ENCODE peak calls at places on chromosomes 11 and 22, in nine cellular contexts. O, P, X, H, R, Z, U, Q and M are unnamed samples.
A peak's percentile ranks its signal among the peaks of the same experiment; 100 is the strongest.

GRCh38 chr11:60867871-60868681 is 734 bp downstream of the ZP1 start:
- DNase-seq in O (no peak), P (no peak), X (no peak), H (no peak), R (no peak), Z (peak; percentile 8), U (no peak), Q (no peak), M (no peak)

GRCh38 chr22:47064016-47064415 is 301.6 kb downstream of the TBC1D22A start:
- DNase-seq in O (no peak), P (no peak), X (no peak), H (no peak), R (no peak), Z (no peak), U (no peak), Q (no peak), M (no peak)

GRCh38 chr11:21771097-21771496 is 421.8 kb upstream of the ANO5 start:
- DNase-seq in O (peak; percentile 28), P (no peak), X (no peak), H (no peak), R (no peak), Z (no peak), U (no peak), Q (no peak), M (no peak)

GRCh38 chr11:92376146-92376599 is 151.6 kb downstream of the FAT3 start:
- DNase-seq in O (no peak), P (no peak), X (no peak), H (peak; percentile 29), R (no peak), Z (no peak), U (peak; percentile 83), Q (peak; percentile 34), M (no peak)

GRCh38 chr11:706957-707816 is 1.2 kb downstream of the EPS8L2 start:
- DNase-seq in O (peak; percentile 44), P (peak; percentile 12), X (peak; percentile 32), H (no peak), R (no peak), Z (peak; percentile 71), U (no peak), Q (peak; percentile 61), M (no peak)

GRCh38 chr22:48507595-48508350 is 1319.9 kb downstream of the BRD1 start:
- DNase-seq in O (no peak), P (no peak), X (no peak), H (no peak), R (no peak), Z (no peak), U (no peak), Q (no peak), M (no peak)

GRCh38 chr11:6127881-6128280 is 20.4 kb downstream of the OR56B4 start:
- DNase-seq in O (peak; percentile 37), P (no peak), X (no peak), H (peak; percentile 2), R (no peak), Z (no peak), U (no peak), Q (no peak), M (no peak)

GRCh38 chr11:130606781-130607511 is 158.5 kb downstream of the ADAMTS15 start:
- DNase-seq in O (no peak), P (peak; percentile 76), X (no peak), H (peak; percentile 59), R (no peak), Z (no peak), U (peak; percentile 31), Q (peak; percentile 80), M (no peak)

GRCh38 chr11:40432358-40432757 is 1027.1 kb downstream of the LRRC4C start:
- DNase-seq in O (no peak), P (no peak), X (no peak), H (no peak), R (no peak), Z (no peak), U (no peak), Q (no peak), M (no peak)

GRCh38 chr22:37051629-37052385 is at the start of gene KCTD17:
- DNase-seq in O (peak; percentile 66), P (peak; percentile 76), X (peak; percentile 80), H (peak; percentile 82), R (no peak), Z (peak; percentile 79), U (peak; percentile 59), Q (peak; percentile 62), M (peak; percentile 72)

GRCh38 chr11:95512682-95513081 is 276.9 kb downstream of the FAM76B start:
- DNase-seq in O (peak; percentile 96), P (peak; percentile 91), X (no peak), H (peak; percentile 91), R (peak; percentile 69), Z (no peak), U (peak; percentile 88), Q (peak; percentile 96), M (peak; percentile 7)

GRCh38 chr11:63705526-63705925 is 24.2 kb downstream of the RTN3 start:
- DNase-seq in O (no peak), P (peak; percentile 17), X (no peak), H (no peak), R (no peak), Z (no peak), U (no peak), Q (no peak), M (no peak)

GRCh38 chr22:49703391-49703926 is 124.2 kb downstream of the BRD1 start:
- DNase-seq in O (no peak), P (no peak), X (no peak), H (no peak), R (no peak), Z (no peak), U (no peak), Q (no peak), M (no peak)

DNA sequence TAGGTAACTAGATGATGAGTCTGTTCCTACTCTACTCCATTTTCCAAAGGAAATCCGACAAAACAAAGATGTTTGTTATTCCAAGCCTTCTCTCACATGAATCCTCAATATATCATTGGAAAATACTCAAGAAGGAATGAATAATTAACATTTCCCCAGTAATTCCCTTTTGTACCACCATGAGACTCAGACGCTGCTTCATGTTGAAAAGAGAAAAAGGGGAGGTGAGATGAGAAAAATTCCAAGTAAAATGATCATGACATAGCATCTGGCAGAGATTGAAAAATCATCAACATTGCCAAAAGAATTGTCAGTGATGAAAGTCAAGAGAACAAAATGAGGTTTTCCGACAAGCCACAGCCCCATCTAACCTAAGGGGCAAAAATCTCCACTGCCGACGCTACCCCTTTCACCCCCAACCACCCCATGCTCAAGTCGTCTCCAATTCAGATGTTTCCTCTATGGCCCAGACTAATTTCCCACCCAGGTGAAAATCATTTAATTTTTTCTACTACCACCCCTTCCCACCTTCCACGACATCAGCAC is 1.3 kb downstream of the RAB6A start:
- DNase-seq in O (no peak), P (peak; percentile 41), X (no peak), H (peak; percentile 30), R (no peak), Z (no peak), U (peak; percentile 23), Q (peak; percentile 28), M (no peak)
- TF ChIP-seq CTCF in O (no peak), P (peak; percentile 27), X (peak; percentile 17), H (peak; percentile 12), R (peak; percentile 41), Z (peak; percentile 25), U (peak; percentile 32), Q (peak; percentile 15), M (no peak)

DNA sequence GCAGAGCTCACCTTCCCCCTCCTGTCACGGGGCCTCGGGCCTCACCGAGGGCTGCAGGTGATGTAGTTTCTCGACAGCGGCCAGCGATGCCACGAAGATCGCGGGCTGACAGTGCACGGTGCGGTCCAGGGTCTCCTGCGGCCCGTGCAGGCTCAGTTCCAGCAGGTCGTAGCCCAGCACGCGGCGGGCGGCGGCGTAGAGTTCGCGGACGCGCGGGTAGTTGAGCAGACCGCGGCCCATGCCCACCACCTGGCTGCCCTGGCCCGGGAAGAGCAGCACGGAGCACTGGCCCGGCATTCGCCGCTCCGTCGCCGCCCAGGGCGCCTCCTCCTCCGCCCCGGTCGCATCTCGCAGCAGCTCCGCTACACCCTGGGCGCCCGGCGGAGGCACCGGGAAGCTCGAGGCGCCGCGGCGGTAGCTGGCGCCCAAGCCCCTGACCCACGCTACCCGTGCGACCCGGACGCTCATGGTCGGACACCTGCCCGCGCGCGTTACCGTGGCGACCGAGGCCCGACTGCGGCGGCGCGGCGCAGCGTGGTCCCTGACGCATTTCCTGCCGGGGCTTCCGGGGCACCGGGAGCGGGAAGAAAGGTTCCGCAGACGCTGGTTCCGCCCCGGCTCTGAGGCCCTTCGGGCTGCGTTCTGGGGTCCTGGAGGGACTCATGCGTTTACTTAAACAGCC is at the start of gene MCAT:
- DNase-seq in O (peak; percentile 82), P (peak; percentile 83), X (peak; percentile 84), H (peak; percentile 83), R (no peak), Z (peak; percentile 89), U (peak; percentile 68), Q (peak; percentile 66), M (peak; percentile 69)
- TF ChIP-seq CTCF in O (no peak), P (no peak), X (no peak), H (no peak), R (no peak), Z (no peak), U (no peak), Q (no peak), M (no peak)

DNA sequence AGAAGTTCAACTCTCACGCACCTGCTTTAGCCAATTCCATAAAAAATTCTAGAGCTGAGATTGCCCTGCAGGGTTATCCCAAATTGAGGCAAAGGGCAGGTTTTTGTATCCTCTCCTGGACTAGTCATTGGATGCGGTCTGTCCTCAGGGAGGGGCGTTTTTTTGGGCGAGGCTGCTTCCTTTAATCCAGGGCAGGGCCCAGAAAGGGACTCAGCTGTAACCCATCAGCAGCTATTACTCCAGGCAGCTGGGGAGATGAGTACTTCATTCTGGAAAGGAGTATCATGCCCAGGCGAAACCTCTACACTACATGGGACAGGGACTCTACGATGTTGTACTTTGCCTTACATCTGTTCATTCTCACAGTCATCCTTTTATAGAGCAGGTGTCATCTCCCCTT is 103.3 kb downstream of the SCN3B start:
- DNase-seq in O (no peak), P (no peak), X (no peak), H (no peak), R (no peak), Z (no peak), U (no peak), Q (no peak), M (no peak)
- TF ChIP-seq CTCF in O (no peak), P (no peak), X (no peak), H (no peak), R (no peak), Z (no peak), U (no peak), Q (no peak), M (no peak)

GRCh38 chr11:72426054-72426757 is 8.1 kb downstream of the CLPB start:
- DNase-seq in O (no peak), P (no peak), X (no peak), H (no peak), R (no peak), Z (no peak), U (no peak), Q (no peak), M (no peak)

GRCh38 chr11:72426758-72427157 is 7.6 kb downstream of the CLPB start:
- DNase-seq in O (no peak), P (no peak), X (no peak), H (no peak), R (no peak), Z (no peak), U (no peak), Q (no peak), M (no peak)

GRCh38 chr11:72423840-72424239 is 10.5 kb downstream of the CLPB start:
- DNase-seq in O (no peak), P (no peak), X (no peak), H (no peak), R (no peak), Z (no peak), U (no peak), Q (no peak), M (no peak)

GRCh38 chr11:72422414-72422813 is 11.9 kb downstream of the CLPB start:
- DNase-seq in O (no peak), P (no peak), X (no peak), H (no peak), R (no peak), Z (no peak), U (no peak), Q (peak; percentile 41), M (no peak)

GRCh38 chr11:72425053-72425980 is 9.0 kb downstream of the CLPB start:
- DNase-seq in O (peak; percentile 15), P (no peak), X (no peak), H (no peak), R (no peak), Z (no peak), U (no peak), Q (no peak), M (no peak)
- TF ChIP-seq CTCF in O (peak; percentile 19), P (no peak), X (no peak), H (no peak), R (no peak), Z (no peak), U (no peak), Q (no peak), M (no peak)